ENCODE peak calls at places on chromosomes 12 and 14, in four cellular contexts. M is K562, Q is neural progenitor cell, P is GM23248. I is an unnamed sample.

GRCh38 chr12:63753743-63754142 is 26.0 kb upstream of the RXYLT1 start:
- DNase-seq in M (no peak), Q (no peak), P (peak; percentile 10), I (no peak)

GRCh38 chr12:15155271-15155670 is 65.9 kb downstream of the RERG start:
- DNase-seq in M (no peak), Q (no peak), P (no peak), I (no peak)

GRCh38 chr12:62933871-62934798 is 815 bp downstream of the PPM1H start:
- DNase-seq in M (peak; percentile 51), Q (peak; percentile 65), P (peak; percentile 62), I (peak; percentile 34)

GRCh38 chr14:32709072-32709471 is 229.6 kb upstream of the NPAS3 start:
- DNase-seq in M (no peak), Q (no peak), P (peak; percentile 90), I (no peak)

GRCh38 chr14:87863047-87863446 is 129.9 kb downstream of the GALC start:
- DNase-seq in M (no peak), Q (no peak), P (no peak), I (no peak)

GRCh38 chr12:125688881-125689280 is 623.6 kb downstream of the AACS start:
- DNase-seq in M (no peak), Q (no peak), P (no peak), I (no peak)

GRCh38 chr14:106875503-106875902 is 1349.1 kb downstream of the TMEM121 start:
- DNase-seq in M (no peak), Q (no peak), P (no peak), I (peak; percentile 86)

GRCh38 chr14:104263671-104264358 is 125.4 kb downstream of the KIF26A start:
- DNase-seq in M (no peak), Q (no peak), P (no peak), I (no peak)

GRCh38 chr12:90152897-90153624 is 444.4 kb upstream of the ATP2B1 start:
- DNase-seq in M (no peak), Q (peak; percentile 54), P (peak; percentile 47), I (no peak)

GRCh38 chr14:35515916-35516315 is 18.0 kb upstream of the INSM2 start:
- DNase-seq in M (no peak), Q (no peak), P (no peak), I (no peak)

GRCh38 chr14:50362791-50363733 is 33.6 kb downstream of the CDKL1 start:
- DNase-seq in M (no peak), Q (no peak), P (peak; percentile 44), I (peak; percentile 8)

GRCh38 chr14:78075610-78076277 is 94.4 kb upstream of the NRXN3 start:
- DNase-seq in M (no peak), Q (no peak), P (no peak), I (no peak)

GRCh38 chr14:87430810-87431209 is 562.2 kb downstream of the GALC start:
- DNase-seq in M (no peak), Q (no peak), P (peak; percentile 16), I (no peak)

GRCh38 chr12:1445807-1446206 is 148.6 kb downstream of the FBXL14 start:
- DNase-seq in M (no peak), Q (peak; percentile 23), P (no peak), I (no peak)

GRCh38 chr12:121805800-121806555 is 2.2 kb downstream of the SETD1B start:
- DNase-seq in M (no peak), Q (no peak), P (peak; percentile 40), I (no peak)

GRCh38 chr14:79842270-79842669 is 369.0 kb downstream of the DIO2 start:
- DNase-seq in M (no peak), Q (no peak), P (peak; percentile 58), I (no peak)

GRCh38 chr12:124747426-124748161 is 116.1 kb downstream of the SCARB1 start:
- DNase-seq in M (no peak), Q (no peak), P (peak; percentile 94), I (no peak)

GRCh38 chr12:65565601-65566560 is 258.4 kb upstream of the HMGA2 start:
- DNase-seq in M (peak; percentile 11), Q (no peak), P (peak; percentile 94), I (no peak)

DNA sequence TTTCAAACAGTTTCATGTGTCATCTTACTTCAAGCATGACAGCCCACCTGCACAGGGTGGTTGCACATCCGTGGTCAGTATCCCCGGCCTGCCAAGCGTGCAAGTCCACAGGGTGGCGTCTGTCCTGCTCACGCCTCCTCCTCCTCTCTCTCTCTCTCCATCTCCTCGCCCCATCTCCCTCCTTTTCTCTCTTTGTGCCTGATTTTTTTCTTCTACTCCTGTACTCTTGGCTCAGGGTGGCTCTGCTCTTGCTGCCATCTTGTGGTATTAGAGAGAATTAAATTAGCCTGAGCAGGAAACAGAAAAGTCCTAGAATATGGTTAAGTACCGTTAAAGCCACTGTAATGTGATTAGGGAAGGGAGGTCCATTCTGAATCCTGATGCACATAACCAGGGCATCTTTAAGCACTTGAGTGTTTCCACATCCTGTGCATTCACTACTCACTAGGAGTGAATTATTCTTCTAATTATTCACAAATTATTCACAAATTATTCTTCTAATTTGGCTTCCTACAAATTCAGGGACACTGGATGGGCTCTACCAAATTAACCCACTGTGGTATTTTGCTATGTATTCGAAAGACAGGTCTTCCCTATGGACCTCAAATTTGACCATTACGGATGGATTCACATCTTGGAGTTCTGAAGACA is 25.5 kb upstream of the DTX1 start:
- DNase-seq in M (peak; percentile 22), Q (peak; percentile 85), P (peak; percentile 73), I (peak; percentile 85)
- H3K4me2 ChIP-seq in M (no peak overlapping the region), Q (no peak overlapping the region), P (no peak overlapping the region), I (peak overlapping the region; percentile 55)

GRCh38 chr14:72716471-72716870 is 177.4 kb downstream of the DPF3 start:
- DNase-seq in M (no peak), Q (no peak), P (no peak), I (no peak)
- H3K4me2 ChIP-seq in M (no peak overlapping the region), Q (no peak overlapping the region), P (no peak overlapping the region), I (no peak overlapping the region)

GRCh38 chr12:3313066-3313465 is 177.9 kb upstream of the PRMT8 start:
- DNase-seq in M (no peak), Q (no peak), P (peak; percentile 96), I (no peak)

GRCh38 chr12:3310271-3311026 is 180.6 kb upstream of the PRMT8 start:
- DNase-seq in M (no peak), Q (no peak), P (no peak), I (no peak)

GRCh38 chr12:3311027-3311402 is 180.0 kb upstream of the PRMT8 start:
- DNase-seq in M (no peak), Q (no peak), P (peak; percentile 55), I (no peak)

GRCh38 chr12:3309805-3310204 is 181.2 kb upstream of the PRMT8 start:
- DNase-seq in M (no peak), Q (no peak), P (no peak), I (no peak)

DNA sequence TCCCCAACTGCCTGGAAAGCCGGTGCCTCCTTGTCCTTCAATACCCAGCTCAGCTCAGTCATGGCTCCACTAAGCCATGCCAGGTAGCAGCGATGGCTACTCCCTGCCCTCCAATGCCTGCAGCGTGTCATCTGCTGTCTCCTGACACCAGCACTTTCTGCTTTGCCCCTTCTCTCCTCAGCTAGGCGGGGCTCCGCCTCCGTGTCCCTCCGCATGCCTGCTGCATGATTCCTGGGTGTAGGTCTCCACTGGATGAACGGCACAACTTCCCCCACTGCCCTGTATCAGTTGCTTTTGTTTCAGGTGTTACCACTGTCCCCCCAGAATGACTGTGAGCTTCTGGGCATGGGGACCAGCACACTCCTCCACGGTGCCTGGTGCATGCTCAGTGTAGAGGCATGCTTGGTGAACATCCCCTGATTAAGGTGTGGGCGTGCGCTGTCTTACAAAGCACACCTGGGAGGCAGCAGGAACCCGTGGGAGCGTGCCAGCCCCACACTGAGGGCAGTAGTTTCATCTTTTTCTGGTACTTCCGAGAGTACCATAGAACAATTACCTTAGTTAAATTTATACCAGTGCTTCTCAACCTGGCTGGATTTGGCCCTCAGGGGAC is 179.4 kb upstream of the PRMT8 start:
- DNase-seq in M (no peak), Q (no peak), P (no peak), I (no peak)
- H3K4me2 ChIP-seq in M (no peak overlapping the region), Q (no peak overlapping the region), P (no peak overlapping the region), I (no peak overlapping the region)

GRCh38 chr12:24943947-24944597 is 4.8 kb downstream of the BCAT1 start:
- DNase-seq in M (no peak), Q (no peak), P (no peak), I (no peak)
- H3K4me2 ChIP-seq in M (peak overlapping the region; percentile 65), Q (peak overlapping the region; percentile 19), P (no peak overlapping the region), I (no peak overlapping the region)

GRCh38 chr14:103022669-103023044 is 34.7 kb downstream of the CDC42BPB start:
- DNase-seq in M (no peak), Q (no peak), P (peak; percentile 19), I (no peak)
- H3K4me2 ChIP-seq in M (no peak overlapping the region), Q (no peak overlapping the region), P (peak overlapping the region; percentile 46), I (no peak overlapping the region)

DNA sequence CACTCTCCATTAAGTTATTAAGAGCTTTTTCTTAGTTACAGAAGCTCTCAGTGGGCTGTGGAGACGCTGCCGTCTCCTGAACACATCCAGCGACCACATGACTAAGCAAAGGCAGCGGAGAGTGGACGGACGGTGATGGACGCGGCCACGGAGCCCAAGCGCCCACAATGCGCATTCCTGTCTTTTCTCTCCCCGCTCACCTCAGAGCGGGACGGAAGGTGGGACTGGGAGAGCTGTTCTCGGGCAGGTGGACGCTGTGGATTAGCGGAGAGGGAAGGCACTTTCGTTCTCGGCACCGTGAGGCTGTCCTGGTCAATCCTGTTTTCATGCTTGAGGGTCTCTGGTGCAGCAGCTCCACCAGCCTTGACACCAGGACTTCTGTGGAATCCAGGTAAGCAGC is 2.6 kb upstream of the ANKLE2 start:
- DNase-seq in M (no peak), Q (no peak), P (no peak), I (no peak)
- H3K4me2 ChIP-seq in M (no peak overlapping the region), Q (no peak overlapping the region), P (no peak overlapping the region), I (no peak overlapping the region)

DNA sequence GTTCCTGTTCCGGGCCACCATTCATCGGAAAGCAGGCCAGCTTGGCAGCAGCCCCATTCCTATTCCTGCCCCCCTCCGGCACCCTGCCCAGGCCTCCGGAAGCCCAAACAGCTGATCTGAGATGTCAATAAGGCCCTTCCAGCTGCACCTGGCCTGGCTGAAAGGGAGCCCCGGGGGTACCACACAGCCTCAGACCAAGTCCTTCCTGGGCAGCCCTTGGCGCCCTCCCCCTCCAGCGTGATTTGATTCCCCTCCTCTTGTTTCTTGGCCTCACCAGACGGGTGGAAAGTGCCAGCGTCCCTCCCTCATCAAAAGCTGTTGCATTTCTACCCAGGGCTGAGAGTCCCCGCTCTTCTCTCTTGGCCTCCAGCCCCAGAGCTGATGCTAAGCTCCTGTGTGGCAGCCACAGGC is 215.5 kb downstream of the SLC41A2 start:
- DNase-seq in M (no peak), Q (peak; percentile 49), P (no peak), I (no peak)
- H3K4me2 ChIP-seq in M (no peak overlapping the region), Q (peak overlapping the region; percentile 53), P (no peak overlapping the region), I (no peak overlapping the region)